ENCODE peak calls at places on chromosomes 1 and 21, in eight cellular contexts. H is CD8-positive, alpha-beta memory T cell; N is neural progenitor cell; T is fibroblast of lung; Z is tibial nerve; V is osteoblast; L is uterus; Q is stomach. I is an unnamed sample.

GRCh38 chr21:32132911-32133310 is 145.9 kb downstream of the MIS18A start:
- DNase-seq in L (no peak), V (no peak), T (no peak), H (no peak), Z (no peak), N (no peak), Q (no peak), I (peak)

GRCh38 chr1:199866210-199866617 is 161.3 kb upstream of the NR5A2 start:
- DNase-seq in Q (no peak), V (no peak), Z (no peak), N (no peak), L (no peak), T (no peak), H (no peak), I (no peak)

GRCh38 chr1:197343663-197344273 is 75.7 kb downstream of the CRB1 start:
- DNase-seq in V (no peak), N (no peak), T (no peak), Q (no peak), Z (no peak), H (no peak), L (no peak), I (no peak)

GRCh38 chr1:187476671-187477070 is 647.9 kb downstream of the PLA2G4A start:
- DNase-seq in T (peak), Z (no peak), N (peak), L (no peak), Q (no peak), V (no peak), H (no peak), I (no peak)

GRCh38 chr1:6179564-6180175 is 451 bp downstream of the CHD5 start:
- DNase-seq in V (peak), L (no peak), T (no peak), Q (no peak), N (peak), H (peak), Z (no peak), I (no peak)

GRCh38 chr1:43881415-43881814 is 52.2 kb upstream of the ARTN start:
- DNase-seq in Q (no peak), Z (no peak), L (no peak), H (no peak), V (no peak), T (no peak), N (peak), I (no peak)

GRCh38 chr1:177863776-177864175 is 106.1 kb downstream of the SEC16B start:
- DNase-seq in N (no peak), L (no peak), V (no peak), H (no peak), Q (no peak), Z (no peak), T (no peak), I (no peak)

GRCh38 chr21:42750737-42751530 is 97.5 kb downstream of the PDE9A start:
- DNase-seq in Z (no peak), L (no peak), Q (no peak), N (no peak), H (no peak), T (no peak), V (peak), I (no peak)

GRCh38 chr1:150272379-150272840 is at the start of gene C1orf54:
- DNase-seq in N (peak), L (peak), H (no peak), Z (peak), T (peak), Q (no peak), V (peak), I (no peak)

GRCh38 chr21:35222021-35222420 is 172.9 kb upstream of the RUNX1 start:
- DNase-seq in N (no peak), Q (no peak), V (no peak), L (no peak), T (no peak), Z (no peak), H (no peak), I (no peak)

GRCh38 chr1:11482186-11482585 is 3.2 kb downstream of the DISP3 start:
- DNase-seq in Z (no peak), L (no peak), Q (no peak), V (peak), H (no peak), N (no peak), T (no peak), I (no peak)

GRCh38 chr1:85344256-85344694 is 67.8 kb upstream of the BCL10 start:
- DNase-seq in H (no peak), Q (peak), N (peak), Z (no peak), V (peak), T (peak), L (no peak), I (peak)

GRCh38 chr1:229270547-229271447 is at the start of gene RAB4A:
- DNase-seq in T (peak), H (peak), L (peak), Z (peak), N (peak), V (peak), Q (peak), I (peak)

GRCh38 chr21:45788198-45788597 is 144.7 kb downstream of the PCBP3 start:
- DNase-seq in H (no peak), N (no peak), T (no peak), Z (no peak), V (no peak), Q (no peak), L (no peak), I (no peak)

GRCh38 chr21:45363921-45364463 is 41.0 kb upstream of the COL18A1 start:
- DNase-seq in T (peak), N (no peak), H (no peak), L (peak), V (peak), Z (peak), Q (peak), I (peak)

GRCh38 chr1:226436855-226437491 is 29.1 kb upstream of the PARP1 start:
- DNase-seq in L (no peak), H (no peak), Z (no peak), T (no peak), Q (no peak), V (no peak), N (no peak), I (no peak)

GRCh38 chr1:219813344-219813743 is 115.0 kb downstream of the SLC30A10 start:
- DNase-seq in N (no peak), Z (no peak), L (no peak), T (no peak), Q (no peak), V (no peak), H (no peak), I (no peak)

GRCh38 chr1:41238311-41239094 is 3.6 kb downstream of the SCMH1 start:
- DNase-seq in H (no peak), L (no peak), Q (no peak), Z (no peak), T (peak), V (no peak), N (no peak), I (peak)

GRCh38 chr1:31627930-31628421 is 10.5 kb downstream of the HCRTR1 start:
- DNase-seq in H (no peak), T (no peak), L (no peak), Z (no peak), N (no peak), Q (peak), V (no peak), I (no peak)

GRCh38 chr1:171585715-171586114 is 36.3 kb upstream of the MYOCOS start:
- DNase-seq in L (no peak), H (no peak), Z (no peak), V (no peak), T (no peak), N (no peak), Q (no peak), I (no peak)

GRCh38 chr1:46687095-46687659 is 15.5 kb downstream of the TEX38 start:
- DNase-seq in L (peak), H (no peak), N (no peak), Q (peak), T (peak), Z (peak), V (no peak), I (no peak)

GRCh38 chr1:179952181-179952580 is 2.4 kb upstream of the CEP350 start:
- DNase-seq in H (no peak), Z (no peak), L (no peak), N (no peak), T (no peak), Q (no peak), V (no peak), I (no peak)
- H3K4me3 ChIP-seq in H (no peak), Z (no peak), L (no peak), N (no peak), T (no peak), Q (no peak), V (no peak), I (no peak)

DNA sequence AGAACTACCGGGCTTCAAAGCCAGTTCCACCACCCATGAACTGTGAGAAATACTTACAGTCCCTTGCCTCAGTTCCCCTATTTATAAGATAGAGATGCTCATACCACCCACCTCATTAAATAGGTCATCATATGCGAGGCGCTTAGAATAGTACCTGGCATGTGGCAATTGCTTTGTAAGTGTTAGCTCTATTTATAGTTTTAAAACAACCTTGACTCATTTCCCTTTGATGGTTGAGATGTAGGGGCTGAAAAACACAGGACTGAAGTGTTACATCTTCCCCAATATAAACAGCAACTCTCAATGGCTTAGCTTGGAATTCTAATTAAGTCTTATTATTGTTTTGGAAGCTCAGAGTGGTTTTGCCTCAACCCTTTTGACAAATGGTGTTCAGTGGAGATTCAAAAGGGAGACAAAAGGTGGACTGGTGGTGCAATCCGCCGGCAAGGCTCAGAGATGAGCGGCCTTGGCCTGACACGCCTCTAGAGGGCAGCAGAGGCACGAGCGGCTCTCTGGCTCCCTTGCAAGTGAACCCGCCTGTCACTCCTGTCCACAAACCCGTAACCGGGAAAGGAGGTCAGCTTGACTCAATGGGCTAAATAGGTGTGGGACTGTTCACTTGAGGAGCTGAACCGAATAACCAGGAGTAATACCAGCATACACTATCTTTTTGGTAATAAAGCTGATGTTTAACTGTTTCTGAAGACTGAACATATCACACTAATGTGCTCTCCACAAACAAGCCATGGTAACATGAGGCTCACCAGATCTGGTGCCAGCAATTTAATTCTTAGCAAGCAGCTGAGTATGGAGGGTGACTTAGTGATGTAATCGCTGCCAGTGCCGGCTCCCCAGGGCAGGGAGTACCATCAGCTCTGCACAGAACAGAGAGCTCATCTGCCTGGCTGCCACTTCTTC is 19.5 kb upstream of the SMYD2 start:
- DNase-seq in T (peak), H (peak), Q (peak), L (peak), V (peak), Z (peak), N (peak), I (peak)
- H3K4me3 ChIP-seq in T (peak), H (no peak), Q (no peak), L (no peak), V (peak), Z (no peak), N (no peak), I (no peak)

DNA sequence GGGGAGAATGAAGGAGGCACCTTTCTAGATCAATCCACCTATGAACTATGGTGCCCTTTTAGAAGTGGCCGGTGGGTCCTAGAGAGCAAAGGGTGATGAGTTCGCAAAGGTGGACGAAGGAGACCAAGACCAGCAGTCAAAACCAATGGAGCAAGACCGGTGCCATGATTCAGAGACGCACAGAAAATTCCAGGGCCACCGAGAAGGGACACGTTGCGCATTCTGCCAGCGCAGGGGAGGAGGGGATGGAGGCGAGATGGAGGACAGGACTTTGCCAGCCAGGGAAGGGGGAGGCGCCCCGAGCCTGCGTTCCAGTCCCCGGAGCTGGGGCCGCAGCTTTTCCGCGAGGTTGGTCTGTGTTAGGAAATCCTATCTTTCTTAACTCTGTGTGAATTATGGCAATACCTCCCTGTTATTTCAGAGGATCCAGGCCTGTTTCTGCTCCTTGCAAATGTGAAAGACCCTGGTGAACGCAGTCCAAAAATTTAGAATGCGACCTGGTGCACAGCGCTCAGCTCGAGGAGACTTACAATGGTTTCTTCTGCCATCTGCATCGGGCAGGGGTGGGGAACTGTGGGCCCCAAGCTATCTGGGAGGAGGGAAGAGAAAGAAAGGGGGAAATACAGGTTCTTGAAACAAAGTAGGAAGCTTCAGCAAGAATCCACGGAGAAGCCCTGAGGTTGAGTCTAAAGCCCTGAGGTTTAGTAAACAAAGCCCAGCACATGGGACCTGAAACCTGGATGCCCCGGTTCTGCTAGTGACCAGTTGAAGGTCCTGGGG is 129.4 kb downstream of the MRPS6 start:
- DNase-seq in N (peak), Q (no peak), V (no peak), Z (no peak), T (peak), H (no peak), L (peak), I (no peak)
- H3K4me3 ChIP-seq in N (peak), Q (peak), V (peak), Z (no peak), T (no peak), H (peak), L (peak), I (no peak)

DNA sequence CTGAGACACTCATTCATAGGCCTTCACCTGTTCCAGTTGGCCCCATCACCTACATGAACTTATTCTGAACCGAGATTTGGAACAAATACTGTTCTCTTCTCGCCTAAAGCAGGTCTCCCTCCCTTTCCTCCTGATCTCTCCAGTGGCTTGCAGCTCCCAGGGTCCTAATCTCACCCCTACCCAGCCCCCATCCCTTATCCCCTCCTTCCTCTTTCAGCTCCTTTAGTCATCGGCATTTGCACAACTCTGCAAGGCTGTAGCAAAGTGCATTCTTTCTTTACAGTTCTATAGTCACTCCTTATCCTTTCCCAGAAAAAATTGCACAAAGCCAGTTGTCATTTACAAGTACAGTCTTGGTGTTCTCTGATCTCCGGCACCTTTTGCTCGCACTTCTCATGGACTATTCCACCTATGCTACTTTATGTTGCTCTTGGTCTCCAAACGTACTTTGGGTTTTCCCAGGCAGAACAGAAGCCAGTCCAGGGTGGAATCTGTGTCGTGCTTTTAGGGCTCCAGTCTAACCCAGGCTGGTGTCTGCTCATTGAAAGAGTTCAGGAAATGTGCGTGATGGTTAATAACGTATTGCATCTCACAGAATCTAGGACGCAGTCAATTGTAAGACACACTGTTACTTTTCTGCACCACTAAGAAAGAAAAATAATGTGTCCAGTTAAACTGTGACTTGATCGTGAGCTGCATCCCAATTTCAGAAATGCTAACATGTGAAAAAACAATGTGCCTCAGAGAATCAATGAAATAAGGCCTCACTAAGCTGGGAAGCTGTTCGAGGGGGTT is 955 bp downstream of the ABCA4 start:
- DNase-seq in N (peak), V (no peak), L (no peak), Q (no peak), Z (no peak), H (no peak), T (no peak), I (no peak)
- H3K4me3 ChIP-seq in N (no peak), V (no peak), L (no peak), Q (no peak), Z (no peak), H (no peak), T (no peak), I (no peak)

GRCh38 chr1:2317230-2318065 is 73.9 kb downstream of the MORN1 start:
- DNase-seq in H (no peak), N (no peak), V (no peak), Z (no peak), L (no peak), Q (no peak), T (no peak), I (no peak)
- H3K4me3 ChIP-seq in H (no peak), N (no peak), V (no peak), Z (no peak), L (no peak), Q (no peak), T (no peak), I (no peak)

DNA sequence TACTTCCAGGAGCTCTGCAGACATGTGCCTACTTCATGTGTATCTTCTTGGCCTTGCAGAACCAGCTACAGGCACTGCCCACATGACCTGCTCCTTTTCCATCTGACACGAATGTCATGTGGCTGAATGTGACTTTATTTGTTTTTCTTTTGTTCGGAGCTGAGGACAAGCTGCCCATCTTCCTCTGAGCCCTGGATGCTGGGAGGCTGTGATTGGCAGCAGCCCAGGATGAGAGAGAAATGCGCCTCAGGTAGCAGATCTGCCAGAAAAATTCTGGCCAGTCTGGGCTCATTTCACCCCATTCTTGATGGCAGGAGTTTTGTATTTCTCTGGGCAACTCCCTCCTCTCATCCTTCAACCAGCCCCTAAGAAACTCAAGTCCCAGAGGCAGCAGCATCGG is 372.0 kb downstream of the RPS6KC1 start:
- DNase-seq in L (no peak), T (no peak), Z (no peak), Q (no peak), H (no peak), V (no peak), N (no peak), I (no peak)
- H3K4me3 ChIP-seq in L (no peak), T (no peak), Z (no peak), Q (no peak), H (no peak), V (no peak), N (no peak), I (no peak)

GRCh38 chr1:192610114-192610958 is 25.6 kb upstream of the RGS13 start:
- DNase-seq in H (no peak), N (no peak), L (no peak), V (no peak), T (peak), Q (no peak), Z (no peak), I (no peak)
- H3K4me3 ChIP-seq in H (no peak), N (no peak), L (no peak), V (no peak), T (no peak), Q (no peak), Z (no peak), I (no peak)

I was measured in SJSA1.